ENCODE peak calls at places on chromosome 4, in five cellular contexts. D, U, F, H and E are unnamed samples.

GRCh38 chr4:41155194-41155830 is 59.0 kb downstream of the APBB2 start:
- DNase-seq in D (peak), H (no peak), F (peak), U (no peak), E (peak)

GRCh38 chr4:113476800-113477199 is 284.7 kb downstream of the CAMK2D start:
- DNase-seq in F (peak), H (peak), U (no peak), D (peak), E (peak)

GRCh38 chr4:108751321-108751720 is 11.5 kb downstream of the ETNPPL start:
- DNase-seq in F (no peak), U (no peak), D (peak), H (no peak), E (no peak)

GRCh38 chr4:43132010-43132582 is 239.6 kb downstream of the GRXCR1 start:
- DNase-seq in D (peak), F (peak), U (peak), H (peak), E (peak)

GRCh38 chr4:143384381-143384994 is 47.8 kb downstream of the GAB1 start:
- DNase-seq in F (peak), H (no peak), U (no peak), D (peak), E (peak)

GRCh38 chr4:6410078-6410477 is 62.3 kb downstream of the PPP2R2C start:
- DNase-seq in H (no peak), U (peak), F (no peak), D (no peak), E (no peak)

GRCh38 chr4:159639924-159640323 is 537.0 kb downstream of the RAPGEF2 start:
- DNase-seq in H (no peak), D (peak), U (no peak), F (no peak), E (no peak)

GRCh38 chr4:139988863-139989765 is 164.9 kb downstream of the MAML3 start:
- DNase-seq in U (no peak), D (peak), H (peak), F (peak), E (peak)

GRCh38 chr4:148030486-148030885 is 298.6 kb downstream of the ARHGAP10 start:
- DNase-seq in D (peak), F (peak), U (no peak), H (no peak), E (peak)

GRCh38 chr4:154998284-154998683 is 210.2 kb upstream of the NPY2R start:
- DNase-seq in H (no peak), D (peak), F (peak), U (no peak), E (peak)

GRCh38 chr4:94452476-94453300 is 946 bp downstream of the PDLIM5 start:
- DNase-seq in U (peak), H (peak), D (peak), F (peak), E (peak)

GRCh38 chr4:136680761-136681160 is 851.5 kb downstream of the PCDH18 start:
- DNase-seq in U (no peak), D (no peak), H (no peak), F (no peak), E (no peak)

GRCh38 chr4:123997736-123998449 is 601.3 kb downstream of the SPRY1 start:
- DNase-seq in D (no peak), F (no peak), U (no peak), H (no peak), E (no peak)

GRCh38 chr4:89838005-89838404 is 1.0 kb upstream of the SNCA start:
- DNase-seq in F (peak), D (peak), U (peak), H (no peak), E (peak)

GRCh38 chr4:113223001-113223400 is 173.5 kb downstream of the ANK2 start:
- DNase-seq in H (no peak), F (peak), D (no peak), U (no peak), E (no peak)

GRCh38 chr4:101020956-101021355 is 326.4 kb downstream of the PPP3CA start:
- DNase-seq in U (no peak), D (peak), H (peak), F (peak), E (peak)

GRCh38 chr4:123399638-123400358 is 3.2 kb downstream of the SPRY1 start:
- DNase-seq in D (peak), U (no peak), H (no peak), F (peak), E (no peak)

GRCh38 chr4:32830160-32830559 is 2110.0 kb downstream of the PCDH7 start:
- DNase-seq in D (no peak), H (no peak), U (no peak), F (no peak), E (no peak)

GRCh38 chr4:119730644-119730995 is 102.0 kb upstream of the PDE5A start:
- DNase-seq in F (peak), U (no peak), D (no peak), H (no peak), E (no peak)

GRCh38 chr4:34615315-34615714 is 1629.0 kb downstream of the ARAP2 start:
- DNase-seq in U (no peak), D (no peak), F (no peak), H (no peak), E (no peak)

GRCh38 chr4:98536631-98537030 is 121.8 kb downstream of the TSPAN5 start:
- DNase-seq in D (no peak), H (no peak), F (no peak), U (no peak), E (no peak)

GRCh38 chr4:38876636-38877035 is 9.0 kb downstream of the FAM114A1 start:
- DNase-seq in F (no peak), D (no peak), H (no peak), U (no peak), E (no peak)

GRCh38 chr4:66575024-66575696 is 904.9 kb upstream of the EPHA5 start:
- DNase-seq in F (peak), H (no peak), U (no peak), D (peak), E (peak)

GRCh38 chr4:154024097-154024496 is 235.2 kb upstream of the SFRP2 start:
- DNase-seq in H (no peak), D (no peak), F (no peak), U (no peak), E (no peak)

GRCh38 chr4:82969414-82969813 is 41.2 kb downstream of the LIN54 start:
- DNase-seq in F (no peak), U (no peak), H (no peak), D (no peak), E (no peak)

GRCh38 chr4:151315212-151315886 is 10.1 kb downstream of the SH3D19 start:
- DNase-seq in D (peak), U (no peak), H (peak), F (no peak), E (peak)

GRCh38 chr4:165379662-165380061 is 854 bp downstream of the CPE start:
- DNase-seq in F (no peak), D (peak), U (peak), H (no peak), E (no peak)

GRCh38 chr4:86894465-86894864 is 2.2 kb upstream of the C4orf36 start:
- DNase-seq in D (peak), H (no peak), U (no peak), F (peak), E (peak)

GRCh38 chr4:147398556-147398955 is 82.3 kb upstream of the EDNRA start:
- DNase-seq in F (no peak), H (no peak), D (peak), U (no peak), E (no peak)

GRCh38 chr4:52248836-52249235 is 197.7 kb downstream of the SPATA18 start:
- DNase-seq in H (no peak), U (peak), D (no peak), F (peak), E (no peak)

GRCh38 chr4:25013756-25014737 is 16.7 kb downstream of the LGI2 start:
- DNase-seq in U (no peak), H (no peak), D (no peak), F (no peak), E (no peak)

GRCh38 chr4:174198396-174199179 is 84.9 kb downstream of the FBXO8 start:
- DNase-seq in U (no peak), F (peak), H (no peak), D (peak), E (peak)

GRCh38 chr4:41537267-41537890 is 578 bp upstream of the LIMCH1 start:
- DNase-seq in U (no peak), D (peak), F (no peak), H (no peak), E (no peak)

GRCh38 chr4:90025248-90025647 is 101.9 kb upstream of the CCSER1 start:
- DNase-seq in D (peak), F (peak), U (peak), H (peak), E (no peak)

GRCh38 chr4:10080874-10081606 is 35.6 kb downstream of the WDR1 start:
- DNase-seq in D (no peak), F (no peak), H (no peak), U (no peak), E (no peak)

GRCh38 chr4:3401436-3402171 is 40.2 kb upstream of the HGFAC start:
- DNase-seq in U (no peak), D (peak), F (no peak), H (no peak), E (no peak)

GRCh38 chr4:128288689-128289106 is 1.1 kb upstream of the PGRMC2 start:
- DNase-seq in U (peak), D (peak), F (no peak), H (no peak), E (no peak)

GRCh38 chr4:86497980-86498379 is 96.1 kb upstream of the PTPN13 start:
- DNase-seq in D (no peak), F (peak), H (no peak), U (no peak), E (no peak)

GRCh38 chr4:149897784-149898183 is 82.1 kb upstream of the IQCM start:
- DNase-seq in H (peak), F (peak), D (peak), U (no peak), E (no peak)

GRCh38 chr4:15003441-15003890 is 1.2 kb downstream of the CPEB2 start:
- DNase-seq in H (no peak), F (peak), D (peak), U (peak), E (no peak)